ENCODE peak calls at places on chromosomes 16 and 17, in four cellular contexts. K, P, Q and U are unnamed samples.

GRCh38 chr16:77373726-77374125 is 61.1 kb downstream of the ADAMTS18 start:
- DNase-seq in P (no peak), Q (no peak), K (peak; percentile 46), U (no peak)

GRCh38 chr17:3974138-3974687 is 10.0 kb upstream of the ATP2A3 start:
- DNase-seq in Q (no peak), K (no peak), P (no peak), U (no peak)

GRCh38 chr17:75983501-75984181 is 4.6 kb downstream of the TEN1 start:
- DNase-seq in Q (peak; percentile 42), P (no peak), K (peak; percentile 97), U (no peak)

GRCh38 chr17:47687748-47688147 is 6.2 kb upstream of the TBKBP1 start:
- DNase-seq in Q (no peak), K (peak; percentile 83), P (no peak), U (no peak)

GRCh38 chr16:64586756-64587155 is 535.1 kb downstream of the CDH11 start:
- DNase-seq in K (peak; percentile 81), P (no peak), Q (no peak), U (no peak)

GRCh38 chr16:12293017-12293618 is 316.6 kb downstream of the SNX29 start:
- DNase-seq in P (no peak), Q (no peak), K (peak; percentile 36), U (no peak)

GRCh38 chr17:75404223-75404738 is 1.2 kb downstream of the GRB2 start:
- DNase-seq in Q (peak; percentile 87), K (peak; percentile 91), P (peak; percentile 63), U (peak; percentile 56)

GRCh38 chr17:58534331-58534730 is 19.9 kb upstream of the MTMR4 start:
- DNase-seq in P (no peak), K (no peak), Q (no peak), U (no peak)

GRCh38 chr16:31072540-31073072 is 1.4 kb downstream of the ZNF668 start:
- DNase-seq in Q (peak; percentile 43), K (peak; percentile 65), P (peak; percentile 16), U (no peak)

GRCh38 chr17:35046245-35046644 is 17.3 kb downstream of the RFFL start:
- DNase-seq in Q (no peak), K (no peak), P (no peak), U (no peak)

GRCh38 chr17:54968259-54968953 is at the start of the genes COX11 and STXBP4:
- DNase-seq in P (peak; percentile 96), Q (peak; percentile 98), K (peak; percentile 99), U (peak; percentile 96)

GRCh38 chr17:19404264-19404663 is 6.8 kb upstream of the RNF112 start:
- DNase-seq in Q (no peak), P (no peak), K (no peak), U (no peak)

GRCh38 chr17:17154981-17155380 is 51.2 kb downstream of the PLD6 start:
- DNase-seq in Q (no peak), P (no peak), K (no peak), U (peak; percentile 46)

GRCh38 chr17:49437696-49438438 is 23.2 kb upstream of the PHB1 start:
- DNase-seq in Q (no peak), P (no peak), K (no peak), U (no peak)

GRCh38 chr17:82751571-82752370 is at the start of gene TBCD:
- DNase-seq in Q (peak; percentile 96), P (peak; percentile 91), K (peak; percentile 88), U (peak; percentile 85)

GRCh38 chr17:48954300-48954755 is 9.7 kb upstream of the SNF8 start:
- DNase-seq in Q (peak; percentile 80), K (peak; percentile 78), P (no peak), U (no peak)

GRCh38 chr17:10844667-10845387 is 6.9 kb upstream of the PIRT start:
- DNase-seq in K (peak; percentile 83), P (peak; percentile 76), Q (peak; percentile 71), U (peak; percentile 56)

GRCh38 chr16:49969356-49970030 is 55.5 kb upstream of the CNEP1R1 start:
- DNase-seq in P (no peak), Q (peak; percentile 15), K (no peak), U (no peak)

GRCh38 chr17:55219939-55220338 is 44.8 kb upstream of the HLF start:
- DNase-seq in P (no peak), K (no peak), Q (peak; percentile 39), U (no peak)

GRCh38 chr17:64277831-64278562 is 14.9 kb upstream of the TEX2 start:
- DNase-seq in P (no peak), Q (peak; percentile 32), K (no peak), U (no peak)